ENCODE peak calls at places on chromosomes 6 and 20, in four cellular contexts. L is GM20000, J is NAMALWA, B is prostate gland. D is an unnamed sample.

GRCh38 chr6:74137910-74138309 is 441.9 kb downstream of the CD109 start:
- DNase-seq in L (no peak), B (no peak), J (no peak), D (no peak)

GRCh38 chr6:132611616-132612015 is 12.5 kb downstream of the TAAR2 start:
- DNase-seq in L (no peak), B (no peak), J (no peak), D (no peak)

GRCh38 chr6:89081129-89081422 is 525 bp downstream of the PNRC1 start:
- DNase-seq in B (no peak), J (no peak), L (no peak), D (no peak)

GRCh38 chr20:62235001-62235776 is 3.1 kb upstream of the OSBPL2 start:
- DNase-seq in B (peak), L (no peak), J (no peak), D (no peak)

GRCh38 chr6:149154137-149154900 is 163.2 kb upstream of the TAB2 start:
- DNase-seq in L (no peak), J (no peak), B (no peak), D (no peak)

GRCh38 chr20:49323622-49324238 is 45.9 kb upstream of the ZNFX1 start:
- DNase-seq in B (peak), J (peak), L (peak), D (peak)

GRCh38 chr6:9085054-9085746 is 649.9 kb upstream of the SLC35B3 start:
- DNase-seq in J (no peak), B (no peak), L (no peak), D (no peak)

GRCh38 chr6:23267651-23268050 is 698.3 kb downstream of the HDGFL1 start:
- DNase-seq in B (no peak), J (no peak), L (no peak), D (no peak)

GRCh38 chr20:35988910-35989463 is 20.6 kb downstream of the CNBD2 start:
- DNase-seq in L (no peak), J (no peak), B (no peak), D (no peak)

GRCh38 chr6:90466191-90466940 is 120.5 kb downstream of the MAP3K7 start:
- DNase-seq in B (no peak), J (no peak), L (no peak), D (peak)

GRCh38 chr20:8388707-8389106 is 256.6 kb downstream of the PLCB1 start:
- DNase-seq in L (no peak), J (no peak), B (no peak), D (no peak)

GRCh38 chr6:138287144-138287955 is 69.1 kb upstream of the PBOV1 start:
- DNase-seq in B (peak), L (peak), J (peak), D (peak)

GRCh38 chr20:49986049-49986448 is 3.3 kb downstream of the SNAI1 start:
- DNase-seq in J (no peak), L (no peak), B (no peak), D (no peak)

GRCh38 chr6:32984639-32985389 is 16.4 kb downstream of the BRD2 start:
- DNase-seq in B (peak), J (peak), L (peak), D (peak)

GRCh38 chr20:36887779-36888133 is 11.8 kb downstream of the TLDC2 start:
- DNase-seq in L (no peak), B (no peak), J (no peak), D (no peak)

GRCh38 chr20:9400371-9401025 is 113.9 kb upstream of the LAMP5 start:
- DNase-seq in J (no peak), L (no peak), B (no peak), D (no peak)

GRCh38 chr6:33781105-33781975 is 7.6 kb downstream of the LEMD2 start:
- DNase-seq in J (no peak), B (no peak), L (no peak), D (no peak)

GRCh38 chr20:35062478-35062877 is 30.1 kb downstream of the TRPC4AP start:
- DNase-seq in L (no peak), B (no peak), J (no peak), D (no peak)

GRCh38 chr20:39069976-39070375 is 107.8 kb downstream of the DHX35 start:
- DNase-seq in J (no peak), B (no peak), L (no peak), D (no peak)

GRCh38 chr6:4582506-4582905 is 193.7 kb upstream of the CDYL start:
- DNase-seq in L (no peak), B (no peak), J (no peak), D (no peak)

GRCh38 chr6:46381057-46381456 is 110.2 kb downstream of the RCAN2 start:
- DNase-seq in L (no peak), B (no peak), J (no peak), D (no peak)

GRCh38 chr6:107152633-107153032 is 37.3 kb upstream of the BEND3 start:
- DNase-seq in L (no peak), J (no peak), B (no peak), D (no peak)

GRCh38 chr6:99997141-99997540 is 3.1 kb upstream of the MCHR2 start:
- DNase-seq in J (no peak), L (no peak), B (no peak), D (no peak)

GRCh38 chr6:11221623-11222384 is 10.7 kb downstream of the NEDD9 start:
- DNase-seq in B (no peak), L (no peak), J (no peak), D (no peak)

GRCh38 chr6:135251416-135251815 is 70.3 kb downstream of the MYB start:
- DNase-seq in B (no peak), L (no peak), J (no peak), D (no peak)

GRCh38 chr6:42845327-42845694 is 34.1 kb upstream of the RPL7L1 start:
- DNase-seq in J (no peak), L (no peak), B (no peak), D (no peak)

GRCh38 chr6:3457710-3458605 is 1.1 kb upstream of the SLC22A23 start:
- DNase-seq in L (no peak), B (peak), J (no peak), D (peak)

GRCh38 chr6:154878866-154879491 is 116.1 kb upstream of the TIAM2 start:
- DNase-seq in B (no peak), L (no peak), J (no peak), D (no peak)

GRCh38 chr6:161038229-161039003 is 46.8 kb downstream of the MAP3K4 start:
- DNase-seq in B (no peak), J (no peak), L (peak), D (no peak)

GRCh38 chr6:166032366-166033171 is 135.1 kb downstream of the TBXT start:
- DNase-seq in L (no peak), J (peak), B (no peak), D (peak)

GRCh38 chr6:35713006-35713405 is 23.8 kb upstream of the ARMC12 start:
- DNase-seq in B (no peak), L (no peak), J (no peak), D (no peak)

GRCh38 chr6:30647802-30648460 is 998 bp downstream of the C6orf136 start:
- DNase-seq in J (peak), B (no peak), L (no peak), D (no peak)

GRCh38 chr6:10463491-10464481 is 48.9 kb upstream of the TFAP2A start:
- DNase-seq in B (no peak), J (no peak), L (no peak), D (no peak)

GRCh38 chr6:44397424-44398169 is 10.1 kb downstream of the CDC5L start:
- DNase-seq in J (no peak), B (no peak), L (no peak), D (no peak)